ENCODE peak calls at places on chromosomes 1 and 21, in eight cellular contexts. One of them, this sample, is unnamed.

GRCh38 chr1:37362990-37363389 is 111.4 kb upstream of the ZC3H12A start:
- DNase-seq in HepG2: no peak
- DNase-seq in GM12878: no peak
- DNase-seq in HCT116: no peak
- DNase-seq in endothelial cell of umbilical vein: no peak
- DNase-seq in SK-N-SH: peak; percentile 70
- DNase-seq in H1: peak; percentile 25
- DNase-seq in K562: no peak
- DNase-seq in this sample: no peak

GRCh38 chr1:57752847-57753246 is 329.0 kb upstream of the DAB1 start:
- DNase-seq in H1: no peak
- DNase-seq in GM12878: no peak
- DNase-seq in SK-N-SH: no peak
- DNase-seq in K562: no peak
- DNase-seq in HepG2: no peak
- DNase-seq in endothelial cell of umbilical vein: no peak
- DNase-seq in HCT116: no peak
- DNase-seq in this sample: no peak

GRCh38 chr1:3550511-3551289 is 60.6 kb downstream of the MEGF6 start:
- DNase-seq in K562: no peak
- DNase-seq in GM12878: no peak
- DNase-seq in HCT116: no peak
- DNase-seq in endothelial cell of umbilical vein: no peak
- DNase-seq in H1: no peak
- DNase-seq in SK-N-SH: peak; percentile 77
- DNase-seq in HepG2: no peak
- DNase-seq in this sample: no peak

GRCh38 chr1:108057536-108057935 is 92.6 kb upstream of the VAV3 start:
- DNase-seq in endothelial cell of umbilical vein: peak; percentile 6
- DNase-seq in HCT116: no peak
- DNase-seq in H1: no peak
- DNase-seq in SK-N-SH: no peak
- DNase-seq in K562: no peak
- DNase-seq in HepG2: no peak
- DNase-seq in GM12878: no peak
- DNase-seq in this sample: peak; percentile 39

GRCh38 chr1:9687120-9687875 is 35.8 kb downstream of the PIK3CD start:
- DNase-seq in K562: peak; percentile 91
- DNase-seq in HepG2: peak; percentile 46
- DNase-seq in SK-N-SH: peak; percentile 92
- DNase-seq in H1: peak; percentile 75
- DNase-seq in endothelial cell of umbilical vein: peak; percentile 51
- DNase-seq in GM12878: no peak
- DNase-seq in HCT116: no peak
- DNase-seq in this sample: no peak

GRCh38 chr1:214538497-214538896 is 12.9 kb downstream of the PTPN14 start:
- DNase-seq in HCT116: no peak
- DNase-seq in GM12878: no peak
- DNase-seq in H1: no peak
- DNase-seq in HepG2: no peak
- DNase-seq in endothelial cell of umbilical vein: no peak
- DNase-seq in K562: no peak
- DNase-seq in SK-N-SH: no peak
- DNase-seq in this sample: no peak

GRCh38 chr1:12047120-12047876 is 15.8 kb upstream of the TNFRSF8 start:
- DNase-seq in K562: no peak
- DNase-seq in endothelial cell of umbilical vein: no peak
- DNase-seq in HCT116: no peak
- DNase-seq in SK-N-SH: no peak
- DNase-seq in GM12878: peak; percentile 94
- DNase-seq in H1: no peak
- DNase-seq in HepG2: no peak
- DNase-seq in this sample: no peak

GRCh38 chr1:234262754-234263105 is 110.5 kb upstream of the COA6 start:
- DNase-seq in K562: no peak
- DNase-seq in endothelial cell of umbilical vein: no peak
- DNase-seq in HepG2: peak; percentile 23
- DNase-seq in HCT116: no peak
- DNase-seq in GM12878: no peak
- DNase-seq in H1: no peak
- DNase-seq in SK-N-SH: no peak
- DNase-seq in this sample: no peak

GRCh38 chr1:192327997-192328396 is 11.2 kb downstream of the RGS21 start:
- DNase-seq in HepG2: no peak
- DNase-seq in HCT116: no peak
- DNase-seq in GM12878: no peak
- DNase-seq in H1: no peak
- DNase-seq in SK-N-SH: no peak
- DNase-seq in endothelial cell of umbilical vein: no peak
- DNase-seq in K562: no peak
- DNase-seq in this sample: no peak

GRCh38 chr1:99786751-99787501 is 20.5 kb upstream of the FRRS1 start:
- DNase-seq in SK-N-SH: no peak
- DNase-seq in K562: no peak
- DNase-seq in HCT116: no peak
- DNase-seq in HepG2: no peak
- DNase-seq in endothelial cell of umbilical vein: no peak
- DNase-seq in GM12878: peak; percentile 51
- DNase-seq in H1: no peak
- DNase-seq in this sample: no peak

GRCh38 chr1:164891615-164892014 is 332.6 kb downstream of the PBX1 start:
- DNase-seq in K562: no peak
- DNase-seq in SK-N-SH: no peak
- DNase-seq in GM12878: no peak
- DNase-seq in HepG2: no peak
- DNase-seq in H1: no peak
- DNase-seq in endothelial cell of umbilical vein: no peak
- DNase-seq in HCT116: no peak
- DNase-seq in this sample: no peak

GRCh38 chr1:214505134-214505533 is 46.3 kb downstream of the PTPN14 start:
- DNase-seq in HCT116: no peak
- DNase-seq in H1: no peak
- DNase-seq in K562: peak; percentile 13
- DNase-seq in HepG2: peak; percentile 59
- DNase-seq in GM12878: no peak
- DNase-seq in SK-N-SH: no peak
- DNase-seq in endothelial cell of umbilical vein: no peak
- DNase-seq in this sample: no peak

GRCh38 chr1:101259744-101260148 is 22.9 kb downstream of the S1PR1 start:
- DNase-seq in SK-N-SH: no peak
- DNase-seq in HepG2: no peak
- DNase-seq in GM12878: no peak
- DNase-seq in endothelial cell of umbilical vein: peak; percentile 83
- DNase-seq in H1: no peak
- DNase-seq in HCT116: no peak
- DNase-seq in K562: no peak
- DNase-seq in this sample: peak; percentile 77

GRCh38 chr1:101262601-101263348 is 26.0 kb downstream of the S1PR1 start:
- DNase-seq in endothelial cell of umbilical vein: peak; percentile 73
- DNase-seq in SK-N-SH: no peak
- DNase-seq in K562: no peak
- DNase-seq in GM12878: no peak
- DNase-seq in HCT116: no peak
- DNase-seq in HepG2: no peak
- DNase-seq in H1: no peak
- DNase-seq in this sample: peak; percentile 37

GRCh38 chr1:101260531-101260930 is 23.7 kb downstream of the S1PR1 start:
- DNase-seq in SK-N-SH: no peak
- DNase-seq in GM12878: no peak
- DNase-seq in HepG2: no peak
- DNase-seq in K562: no peak
- DNase-seq in H1: no peak
- DNase-seq in HCT116: no peak
- DNase-seq in endothelial cell of umbilical vein: peak; percentile 37
- DNase-seq in this sample: no peak

GRCh38 chr1:101262060-101262459 is 25.2 kb downstream of the S1PR1 start:
- DNase-seq in SK-N-SH: no peak
- DNase-seq in GM12878: no peak
- DNase-seq in K562: no peak
- DNase-seq in endothelial cell of umbilical vein: no peak
- DNase-seq in HCT116: no peak
- DNase-seq in H1: no peak
- DNase-seq in HepG2: no peak
- DNase-seq in this sample: peak; percentile 24

GRCh38 chr1:101261629-101262028 is 24.8 kb downstream of the S1PR1 start:
- DNase-seq in endothelial cell of umbilical vein: peak; percentile 49
- DNase-seq in HCT116: no peak
- DNase-seq in K562: no peak
- DNase-seq in GM12878: no peak
- DNase-seq in H1: no peak
- DNase-seq in SK-N-SH: no peak
- DNase-seq in HepG2: no peak
- DNase-seq in this sample: no peak
- H3K27ac ChIP-seq in endothelial cell of umbilical vein: peak overlapping the region; percentile 83
- H3K27ac ChIP-seq in HCT116: no peak overlapping the region
- H3K27ac ChIP-seq in K562: no peak overlapping the region
- H3K27ac ChIP-seq in GM12878: no peak overlapping the region
- H3K27ac ChIP-seq in H1: no peak overlapping the region
- H3K27ac ChIP-seq in SK-N-SH: no peak overlapping the region
- H3K27ac ChIP-seq in HepG2: no peak overlapping the region
- H3K27ac ChIP-seq in this sample: peak overlapping the region; percentile 87

GRCh38 chr1:202880062-202880461 is 8.9 kb downstream of the RABIF start:
- DNase-seq in endothelial cell of umbilical vein: no peak
- DNase-seq in HepG2: no peak
- DNase-seq in GM12878: no peak
- DNase-seq in HCT116: no peak
- DNase-seq in H1: no peak
- DNase-seq in K562: no peak
- DNase-seq in SK-N-SH: no peak
- DNase-seq in this sample: no peak

GRCh38 chr1:202880961-202881460 is 7.9 kb downstream of the RABIF start:
- DNase-seq in SK-N-SH: no peak
- DNase-seq in K562: no peak
- DNase-seq in endothelial cell of umbilical vein: no peak
- DNase-seq in GM12878: no peak
- DNase-seq in HCT116: no peak
- DNase-seq in H1: no peak
- DNase-seq in HepG2: no peak
- DNase-seq in this sample: no peak

DNA sequence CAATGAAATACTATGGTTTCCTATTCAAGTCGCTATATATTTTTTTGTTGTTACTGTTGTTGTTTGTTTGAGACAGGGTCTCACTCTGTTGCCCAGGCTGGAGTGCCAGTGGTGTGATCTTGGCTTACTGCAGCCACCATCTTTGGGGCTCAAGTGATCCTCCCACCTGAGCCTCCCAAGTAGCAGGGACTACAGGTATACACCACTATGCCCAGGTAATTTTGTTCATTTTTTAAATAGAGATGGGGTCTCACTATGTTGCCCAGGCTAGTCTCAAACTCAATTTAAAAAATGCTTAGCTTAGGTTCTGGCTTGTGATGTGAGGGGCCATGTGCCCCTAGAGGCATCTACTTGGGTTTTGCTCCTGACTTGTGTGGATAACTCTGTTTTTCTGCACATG is 9.8 kb downstream of the RABIF start:
- DNase-seq in HCT116: no peak
- DNase-seq in K562: no peak
- DNase-seq in H1: no peak
- DNase-seq in SK-N-SH: no peak
- DNase-seq in GM12878: no peak
- DNase-seq in HepG2: no peak
- DNase-seq in endothelial cell of umbilical vein: no peak
- DNase-seq in this sample: no peak
- TF ChIP-seq POLR2AphosphoS5 in HCT116: no peak
- TF ChIP-seq POLR2AphosphoS5 in K562: no peak
- TF ChIP-seq POLR2AphosphoS5 in H1: no peak
- TF ChIP-seq POLR2AphosphoS5 in SK-N-SH: no peak
- TF ChIP-seq POLR2AphosphoS5 in GM12878: no peak
- TF ChIP-seq POLR2AphosphoS5 in HepG2: no peak
- TF ChIP-seq POLR2AphosphoS5 in endothelial cell of umbilical vein: no peak
- TF ChIP-seq POLR2AphosphoS5 in this sample: no peak

GRCh38 chr21:15063821-15064575 is 802 bp downstream of the NRIP1 start:
- DNase-seq in SK-N-SH: peak; percentile 35
- DNase-seq in HepG2: no peak
- DNase-seq in endothelial cell of umbilical vein: no peak
- DNase-seq in H1: no peak
- DNase-seq in HCT116: no peak
- DNase-seq in GM12878: no peak
- DNase-seq in K562: peak; percentile 52
- DNase-seq in this sample: no peak
- H3K9ac ChIP-seq in SK-N-SH: no peak overlapping the region
- H3K9ac ChIP-seq in HepG2: peak overlapping the region; percentile 97
- H3K9ac ChIP-seq in endothelial cell of umbilical vein: peak overlapping the region; percentile 96
- H3K9ac ChIP-seq in H1: peak overlapping the region; percentile 58
- H3K9ac ChIP-seq in HCT116: peak overlapping the region; percentile 67
- H3K9ac ChIP-seq in GM12878: peak overlapping the region; percentile 88
- H3K9ac ChIP-seq in K562: peak overlapping the region; percentile 71
- H3K9ac ChIP-seq in this sample: peak overlapping the region; percentile 42

GRCh38 chr1:150696590-150696989 is 364 bp downstream of the GOLPH3L start:
- DNase-seq in K562: peak; percentile 40
- DNase-seq in endothelial cell of umbilical vein: no peak
- DNase-seq in SK-N-SH: no peak
- DNase-seq in HCT116: no peak
- DNase-seq in HepG2: no peak
- DNase-seq in H1: no peak
- DNase-seq in GM12878: no peak
- DNase-seq in this sample: no peak
- H3K27ac ChIP-seq in K562: peak overlapping the region; percentile 65
- H3K27ac ChIP-seq in endothelial cell of umbilical vein: peak overlapping the region; percentile 57
- H3K27ac ChIP-seq in SK-N-SH: peak overlapping the region; percentile 82
- H3K27ac ChIP-seq in HCT116: peak overlapping the region; percentile 42
- H3K27ac ChIP-seq in HepG2: peak overlapping the region; percentile 73
- H3K27ac ChIP-seq in H1: peak overlapping the region; percentile 68
- H3K27ac ChIP-seq in GM12878: peak overlapping the region; percentile 45
- H3K27ac ChIP-seq in this sample: no peak overlapping the region

DNA sequence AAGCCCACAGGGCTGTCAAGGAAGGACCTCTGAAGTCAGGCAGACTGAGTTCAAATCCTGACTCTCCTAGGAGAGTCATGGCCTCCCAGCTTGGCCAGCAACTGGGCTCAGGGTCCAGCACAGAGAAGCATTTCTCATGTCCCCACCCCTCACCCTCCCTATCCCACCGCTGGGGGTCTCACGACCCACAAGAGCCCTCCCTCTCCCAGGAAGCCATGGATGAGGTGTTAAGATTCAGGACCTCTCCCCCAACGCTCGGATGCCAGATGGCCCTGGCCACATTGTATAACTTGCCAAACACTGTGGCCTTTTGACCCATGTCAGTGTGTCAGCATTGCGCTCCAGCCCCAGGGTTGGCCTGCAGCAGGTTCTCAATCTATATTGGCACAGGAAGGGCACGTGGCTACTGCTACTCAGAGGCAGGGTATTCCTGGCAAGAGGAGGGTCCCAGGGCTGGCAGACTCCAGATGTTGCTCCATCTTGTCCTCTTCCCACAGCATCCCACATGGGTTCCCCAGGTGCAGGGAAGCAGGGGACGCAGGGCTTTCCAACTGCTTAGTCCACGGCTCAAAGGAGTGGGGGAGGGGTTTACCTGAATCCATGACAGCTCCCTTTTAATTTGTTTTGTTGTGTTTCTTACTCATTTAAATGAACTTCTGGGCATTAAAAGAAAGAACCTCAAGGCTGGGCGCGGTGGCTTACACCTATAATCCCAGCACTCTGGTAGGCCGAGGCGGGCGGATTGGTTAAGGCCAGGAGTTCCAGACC is 10.5 kb downstream of the SLC2A1 start:
- DNase-seq in HepG2: no peak
- DNase-seq in H1: no peak
- DNase-seq in SK-N-SH: peak; percentile 46
- DNase-seq in endothelial cell of umbilical vein: no peak
- DNase-seq in HCT116: no peak
- DNase-seq in GM12878: no peak
- DNase-seq in K562: no peak
- DNase-seq in this sample: no peak
- TF ChIP-seq POLR2AphosphoS5 in HepG2: peak; percentile 25
- TF ChIP-seq POLR2AphosphoS5 in H1: no peak
- TF ChIP-seq POLR2AphosphoS5 in SK-N-SH: no peak
- TF ChIP-seq POLR2AphosphoS5 in endothelial cell of umbilical vein: no peak
- TF ChIP-seq POLR2AphosphoS5 in HCT116: no peak
- TF ChIP-seq POLR2AphosphoS5 in GM12878: no peak
- TF ChIP-seq POLR2AphosphoS5 in K562: peak; percentile 41
- TF ChIP-seq POLR2AphosphoS5 in this sample: no peak

This sample was measured in SK-N-MC.